ENCODE peak calls at places on chromosomes 12 and 14, in five cellular contexts. One of them, this sample, is unnamed.

GRCh38 chr12:68286396-68286795 is 33.0 kb upstream of the IL22 start:
- DNase-seq in epithelial cell of esophagus: no peak
- DNase-seq in astrocyte: no peak
- DNase-seq in Kasumi-1: no peak
- DNase-seq in left ventricle myocardium inferior: no peak
- DNase-seq in this sample: no peak

GRCh38 chr14:23146980-23147379 is 27.9 kb upstream of the CEBPE start:
- DNase-seq in astrocyte: no peak
- DNase-seq in Kasumi-1: no peak
- DNase-seq in epithelial cell of esophagus: no peak
- DNase-seq in left ventricle myocardium inferior: no peak
- DNase-seq in this sample: no peak

GRCh38 chr12:90991952-90992465 is 12.8 kb downstream of the EPYC start:
- DNase-seq in Kasumi-1: no peak
- DNase-seq in astrocyte: no peak
- DNase-seq in left ventricle myocardium inferior: no peak
- DNase-seq in epithelial cell of esophagus: no peak
- DNase-seq in this sample: no peak

GRCh38 chr12:1948883-1949282 is 30.4 kb upstream of the CACNA2D4 start:
- DNase-seq in Kasumi-1: no peak
- DNase-seq in epithelial cell of esophagus: no peak
- DNase-seq in astrocyte: no peak
- DNase-seq in left ventricle myocardium inferior: no peak
- DNase-seq in this sample: no peak

GRCh38 chr12:122117979-122118378 is 39.4 kb downstream of the MLXIP start:
- DNase-seq in astrocyte: no peak
- DNase-seq in Kasumi-1: no peak
- DNase-seq in left ventricle myocardium inferior: peak
- DNase-seq in epithelial cell of esophagus: no peak
- DNase-seq in this sample: no peak

GRCh38 chr12:109611223-109611622 is 37.6 kb downstream of the MVK start:
- DNase-seq in astrocyte: no peak
- DNase-seq in Kasumi-1: no peak
- DNase-seq in epithelial cell of esophagus: no peak
- DNase-seq in left ventricle myocardium inferior: no peak
- DNase-seq in this sample: no peak

GRCh38 chr12:103313894-103314293 is 181.9 kb downstream of the C12orf42 start:
- DNase-seq in astrocyte: no peak
- DNase-seq in epithelial cell of esophagus: peak
- DNase-seq in Kasumi-1: no peak
- DNase-seq in left ventricle myocardium inferior: no peak
- DNase-seq in this sample: no peak

GRCh38 chr14:95290769-95291440 is 28.8 kb downstream of the CLMN start:
- DNase-seq in Kasumi-1: no peak
- DNase-seq in epithelial cell of esophagus: peak
- DNase-seq in astrocyte: no peak
- DNase-seq in left ventricle myocardium inferior: peak
- DNase-seq in this sample: no peak

GRCh38 chr14:104599446-104599845 is 5.1 kb downstream of the TMEM179 start:
- DNase-seq in astrocyte: no peak
- DNase-seq in epithelial cell of esophagus: no peak
- DNase-seq in Kasumi-1: no peak
- DNase-seq in left ventricle myocardium inferior: no peak
- DNase-seq in this sample: no peak

GRCh38 chr12:96438330-96438729 is 38.1 kb upstream of the CDK17 start:
- DNase-seq in epithelial cell of esophagus: no peak
- DNase-seq in Kasumi-1: no peak
- DNase-seq in left ventricle myocardium inferior: no peak
- DNase-seq in astrocyte: no peak
- DNase-seq in this sample: no peak

GRCh38 chr12:65534105-65534841 is 255.8 kb downstream of the MSRB3 start:
- DNase-seq in left ventricle myocardium inferior: no peak
- DNase-seq in astrocyte: no peak
- DNase-seq in Kasumi-1: no peak
- DNase-seq in epithelial cell of esophagus: no peak
- DNase-seq in this sample: no peak